ENCODE peak calls at places on chromosome 15, in seven cellular contexts. C, B, E, N, O, Y and D are unnamed samples.

GRCh38 chr15:57861805-57862586 is 155.5 kb downstream of the POLR2M start:
- DNase-seq in C (no peak), B (no peak), E (peak), N (no peak), O (no peak), Y (no peak), D (no peak)

GRCh38 chr15:85379403-85380131 is 836 bp upstream of the AKAP13 start:
- DNase-seq in C (peak), B (peak), E (peak), N (no peak), O (peak), Y (no peak), D (no peak)

GRCh38 chr15:62818691-62819090 is 223.9 kb upstream of the TPM1 start:
- DNase-seq in C (no peak), B (no peak), E (peak), N (no peak), O (no peak), Y (no peak), D (no peak)

GRCh38 chr15:44695274-44695673 is 15.8 kb downstream of the PATL2 start:
- DNase-seq in C (no peak), B (no peak), E (no peak), N (no peak), O (no peak), Y (no peak), D (no peak)

GRCh38 chr15:71973366-71973765 is 144.6 kb downstream of the MYO9A start:
- DNase-seq in C (no peak), B (no peak), E (peak), N (no peak), O (no peak), Y (no peak), D (no peak)

GRCh38 chr15:33915571-33916407 is 52.5 kb upstream of the CHRM5 start:
- DNase-seq in C (no peak), B (peak), E (no peak), N (no peak), O (peak), Y (no peak), D (no peak)

GRCh38 chr15:99443768-99444446 is 121.9 kb upstream of the MEF2A start:
- DNase-seq in C (no peak), B (no peak), E (peak), N (no peak), O (no peak), Y (peak), D (no peak)

GRCh38 chr15:69648215-69648614 is 195.6 kb downstream of the RPLP1 start:
- DNase-seq in C (no peak), B (no peak), E (no peak), N (no peak), O (no peak), Y (no peak), D (peak)

GRCh38 chr15:67076147-67076843 is 10.9 kb downstream of the SMAD3 start:
- DNase-seq in C (no peak), B (peak), E (peak), N (peak), O (peak), Y (no peak), D (no peak)

GRCh38 chr15:57703387-57703786 is 3.1 kb upstream of the POLR2M start:
- DNase-seq in C (no peak), B (no peak), E (no peak), N (no peak), O (no peak), Y (no peak), D (no peak)

GRCh38 chr15:100861511-100861991 is 18.1 kb upstream of the ALDH1A3 start:
- DNase-seq in C (no peak), B (no peak), E (no peak), N (peak), O (no peak), Y (no peak), D (peak)

GRCh38 chr15:76169013-76169412 is 109.2 kb downstream of the TMEM266 start:
- DNase-seq in C (no peak), B (no peak), E (no peak), N (no peak), O (peak), Y (no peak), D (no peak)

GRCh38 chr15:69939513-69940440 is 157.9 kb downstream of the TLE3 start:
- DNase-seq in C (no peak), B (no peak), E (no peak), N (no peak), O (no peak), Y (no peak), D (no peak)